ENCODE peak calls at places on chromosomes 7 and 10, in ten cellular contexts. O is HepG2; P is bronchial epithelial cell; Z is fibroblast of the aortic adventitia; X is astrocyte of the spinal cord; Q is lower leg skin; M is AG04449; L is HL-60; W is tibial nerve; Y is CD8-positive, alpha-beta T cell. R is an unnamed sample.

GRCh38 chr10:80493482-80494021 is 39.4 kb downstream of the TSPAN14 start:
- DNase-seq in L (peak), M (peak), Q (peak), P (no peak), O (peak), Y (no peak), W (no peak), X (peak), Z (peak), R (no peak)

GRCh38 chr10:69428138-69428537 is 11.4 kb upstream of the TACR2 start:
- DNase-seq in X (no peak), Z (no peak), Y (no peak), Q (peak), P (no peak), M (no peak), O (no peak), L (no peak), W (no peak), R (no peak)

GRCh38 chr7:41696323-41696916 is 6.5 kb downstream of the INHBA start:
- DNase-seq in P (peak), X (peak), L (peak), M (no peak), O (peak), W (peak), Z (peak), Q (peak), Y (no peak), R (peak)

GRCh38 chr7:45410893-45411292 is 163.3 kb upstream of the ADCY1 start:
- DNase-seq in P (no peak), X (no peak), L (no peak), W (no peak), Y (no peak), Q (no peak), Z (no peak), O (no peak), M (no peak), R (no peak)

GRCh38 chr10:101611506-101611905 is 23.4 kb downstream of the DPCD start:
- DNase-seq in O (no peak), X (no peak), Q (no peak), Y (no peak), P (no peak), M (no peak), W (no peak), L (peak), Z (no peak), R (no peak)

GRCh38 chr10:78727251-78727650 is 341.5 kb upstream of the ZMIZ1 start:
- DNase-seq in Y (no peak), P (no peak), X (no peak), O (no peak), W (no peak), L (no peak), Q (peak), Z (no peak), M (no peak), R (no peak)

GRCh38 chr7:131131746-131132431 is 195.8 kb upstream of the MKLN1 start:
- DNase-seq in X (no peak), M (no peak), Y (no peak), Z (no peak), O (no peak), Q (no peak), L (no peak), P (no peak), W (no peak), R (no peak)

GRCh38 chr7:70325509-70326101 is 727.3 kb downstream of the AUTS2 start:
- DNase-seq in O (no peak), M (peak), P (peak), Q (peak), Z (peak), X (peak), L (no peak), Y (no peak), W (no peak), R (no peak)

GRCh38 chr7:37208528-37208927 is 240.1 kb downstream of the ELMO1 start:
- DNase-seq in Y (no peak), O (peak), Q (no peak), M (peak), X (peak), L (no peak), Z (peak), P (peak), W (peak), R (no peak)

GRCh38 chr10:128982179-128982915 is 484.7 kb upstream of the MGMT start:
- DNase-seq in L (no peak), M (no peak), Z (no peak), Q (no peak), O (no peak), P (no peak), X (no peak), W (no peak), Y (no peak), R (no peak)

DNA sequence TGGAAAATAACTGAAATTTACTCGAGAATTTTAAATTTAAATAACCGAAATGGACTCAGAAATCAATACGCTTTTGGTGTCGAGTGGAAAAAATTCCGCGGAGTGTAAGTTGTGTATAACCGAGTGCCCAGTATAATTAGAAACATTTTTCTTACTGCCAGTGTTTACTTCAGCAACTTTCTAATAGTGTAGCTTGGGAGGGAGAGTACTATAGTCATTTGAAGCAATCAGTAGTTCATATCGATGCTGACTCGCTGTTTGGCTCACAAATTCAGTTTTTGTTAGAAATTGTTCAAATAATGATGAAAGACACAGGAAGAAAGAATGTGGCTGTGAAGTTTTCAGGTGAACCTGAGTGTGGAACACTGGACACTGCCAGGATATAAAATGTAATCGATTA is 658.6 kb upstream of the FOXK1 start:
- DNase-seq in X (no peak), Y (no peak), Z (no peak), P (no peak), Q (peak), O (no peak), L (no peak), M (no peak), W (no peak), R (no peak)
- TF ChIP-seq CTCF in X (no peak), Y (no peak), Z (no peak), P (no peak), Q (no peak), O (no peak), L (no peak), M (no peak), W (no peak), R (no peak)

DNA sequence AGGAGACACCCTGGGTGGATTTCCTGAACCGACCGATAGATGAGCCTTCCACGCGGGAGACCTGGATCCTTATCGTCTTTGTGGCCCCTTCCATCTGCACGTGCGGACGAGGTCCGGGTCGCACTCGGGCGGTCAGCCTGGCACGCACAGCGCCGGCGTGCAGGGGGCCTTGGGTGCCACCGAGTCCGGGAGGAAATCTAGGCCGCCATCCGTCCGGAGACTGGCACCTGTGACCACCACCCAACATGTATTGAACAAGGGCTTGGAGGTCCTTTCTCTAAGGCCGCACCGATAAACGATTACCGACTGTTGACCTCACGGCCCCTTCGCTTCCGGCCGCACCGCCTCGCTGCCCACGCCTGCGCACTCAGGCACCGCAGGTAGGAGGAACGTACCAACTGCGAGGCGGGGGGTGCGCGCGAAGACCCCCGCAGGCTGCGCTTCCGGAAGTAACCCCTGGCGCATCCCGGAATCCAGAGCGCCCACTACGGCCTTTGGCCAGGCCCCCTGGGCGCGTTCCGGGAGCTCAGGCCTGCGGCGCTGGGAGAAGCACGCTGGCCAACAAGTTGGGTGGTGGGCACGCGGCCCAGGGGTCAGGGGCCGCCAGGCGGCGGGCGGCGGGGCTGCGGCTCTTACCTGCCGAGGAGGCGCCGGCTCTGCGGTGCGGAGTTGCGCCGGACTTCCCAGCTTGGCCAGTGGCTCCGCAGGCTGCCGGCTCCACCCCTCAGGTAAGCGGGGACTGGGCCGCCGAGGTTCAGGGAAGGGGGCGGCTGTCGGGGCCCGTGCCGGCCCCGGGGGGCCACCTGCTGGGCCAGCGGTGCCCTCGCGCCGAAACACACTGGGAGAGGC is at the start of the genes ACTR3C and LRRC61:
- DNase-seq in L (no peak), Y (peak), Z (no peak), M (no peak), Q (peak), X (no peak), O (peak), W (no peak), P (peak), R (no peak)
- TF ChIP-seq CTCF in L (no peak), Y (no peak), Z (no peak), M (no peak), Q (no peak), X (no peak), O (peak), W (no peak), P (peak), R (no peak)

GRCh38 chr10:71383972-71384687 is 12.6 kb upstream of the CDH23 start:
- DNase-seq in O (peak), Z (peak), M (no peak), L (peak), Q (peak), W (peak), X (peak), P (peak), Y (peak), R (peak)
- TF ChIP-seq CTCF in O (peak), Z (peak), M (peak), L (peak), Q (no peak), W (peak), X (peak), P (peak), Y (peak), R (peak)

GRCh38 chr10:3781458-3782098 is 3.4 kb downstream of the KLF6 start:
- DNase-seq in Y (no peak), W (peak), O (no peak), M (no peak), X (peak), P (no peak), Q (peak), Z (peak), L (no peak), R (no peak)
- TF ChIP-seq CTCF in Y (no peak), W (peak), O (peak), M (peak), X (peak), P (peak), Q (no peak), Z (peak), L (no peak), R (no peak)

GRCh38 chr10:81915517-81915916 is 40.5 kb downstream of the NRG3 start:
- DNase-seq in W (no peak), M (no peak), Z (no peak), Y (no peak), Q (no peak), X (no peak), L (no peak), P (no peak), O (no peak), R (no peak)

GRCh38 chr10:81918766-81919165 is 43.8 kb downstream of the NRG3 start:
- DNase-seq in Q (no peak), Y (no peak), W (no peak), P (no peak), Z (no peak), L (no peak), O (no peak), X (no peak), M (no peak), R (no peak)

GRCh38 chr10:81914736-81915510 is 39.9 kb downstream of the NRG3 start:
- DNase-seq in O (no peak), P (no peak), L (no peak), X (no peak), W (no peak), Y (no peak), Q (no peak), M (no peak), Z (no peak), R (no peak)

GRCh38 chr10:81917666-81918065 is 42.7 kb downstream of the NRG3 start:
- DNase-seq in Q (no peak), O (no peak), W (no peak), X (no peak), L (no peak), Y (no peak), P (no peak), Z (no peak), M (no peak), R (no peak)

GRCh38 chr10:81920213-81920829 is 45.3 kb downstream of the NRG3 start:
- DNase-seq in M (no peak), P (no peak), Q (no peak), W (no peak), O (no peak), Z (no peak), X (no peak), Y (no peak), L (peak), R (no peak)
- TF ChIP-seq CTCF in M (no peak), P (peak), Q (no peak), W (no peak), O (no peak), Z (no peak), X (peak), Y (no peak), L (peak), R (no peak)

DNA sequence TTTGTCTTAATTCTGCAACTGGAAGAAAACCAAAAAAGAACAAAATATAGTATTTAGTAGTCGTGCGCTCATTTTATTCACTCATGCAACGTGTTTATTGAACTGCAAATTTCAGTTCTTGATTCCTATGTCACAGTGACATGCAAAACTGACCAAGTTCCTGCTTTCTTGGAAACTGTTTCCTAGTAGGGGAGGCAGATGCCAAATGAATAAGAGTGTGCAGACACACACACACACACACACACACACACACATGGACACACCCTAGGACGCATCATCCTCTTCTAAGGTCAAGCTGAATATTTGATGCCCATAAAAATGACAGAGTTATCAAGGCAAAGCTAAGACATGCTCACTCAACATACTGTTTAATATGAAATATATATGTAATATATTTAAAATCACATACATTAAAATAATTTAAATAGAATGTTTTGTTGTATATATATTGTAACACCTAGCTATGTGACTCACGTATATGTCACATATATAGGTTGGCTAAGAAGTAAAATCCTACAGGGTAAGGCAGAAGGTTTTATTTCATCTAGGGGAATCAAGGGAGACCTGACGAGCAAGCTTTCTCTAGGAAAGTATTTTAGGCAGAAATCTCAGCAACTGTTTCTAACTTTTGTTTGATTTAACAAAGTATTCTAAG is 79.6 kb downstream of the SVIL start:
- DNase-seq in Q (no peak), Z (no peak), L (no peak), P (peak), X (no peak), Y (no peak), M (no peak), W (no peak), O (no peak), R (no peak)
- TF ChIP-seq CTCF in Q (no peak), Z (no peak), L (no peak), P (no peak), X (no peak), Y (no peak), M (no peak), W (no peak), O (no peak), R (no peak)

GRCh38 chr7:134420509-134421125 is 38.3 kb downstream of the AKR1B1 start:
- DNase-seq in Z (peak), M (no peak), Y (no peak), O (peak), P (peak), L (peak), Q (peak), X (peak), W (no peak), R (no peak)
- TF ChIP-seq CTCF in Z (peak), M (peak), Y (no peak), O (peak), P (peak), L (no peak), Q (no peak), X (peak), W (peak), R (peak)

GRCh38 chr10:6410830-6411229 is 169.2 kb downstream of the PRKCQ start:
- DNase-seq in L (no peak), W (no peak), O (no peak), Q (no peak), X (no peak), Z (no peak), P (no peak), Y (no peak), M (no peak), R (no peak)

GRCh38 chr10:6409982-6410694 is 169.9 kb downstream of the PRKCQ start:
- DNase-seq in L (no peak), Z (peak), Y (peak), P (peak), M (no peak), W (no peak), X (peak), Q (no peak), O (no peak), R (no peak)

GRCh38 chr10:6407034-6407721 is 172.9 kb downstream of the PRKCQ start:
- DNase-seq in Y (no peak), Q (no peak), P (no peak), M (no peak), Z (no peak), X (no peak), O (no peak), W (no peak), L (no peak), R (no peak)

GRCh38 chr10:6406220-6407033 is 173.6 kb downstream of the PRKCQ start:
- DNase-seq in P (peak), W (no peak), Q (no peak), X (peak), O (peak), M (no peak), Z (peak), Y (no peak), L (no peak), R (no peak)

GRCh38 chr10:6408799-6409198 is 171.3 kb downstream of the PRKCQ start:
- DNase-seq in P (no peak), O (no peak), Q (no peak), W (no peak), Z (no peak), Y (no peak), X (no peak), M (no peak), L (no peak), R (no peak)
- TF ChIP-seq CTCF in P (no peak), O (no peak), Q (no peak), W (no peak), Z (peak), Y (no peak), X (peak), M (no peak), L (no peak), R (no peak)

DNA sequence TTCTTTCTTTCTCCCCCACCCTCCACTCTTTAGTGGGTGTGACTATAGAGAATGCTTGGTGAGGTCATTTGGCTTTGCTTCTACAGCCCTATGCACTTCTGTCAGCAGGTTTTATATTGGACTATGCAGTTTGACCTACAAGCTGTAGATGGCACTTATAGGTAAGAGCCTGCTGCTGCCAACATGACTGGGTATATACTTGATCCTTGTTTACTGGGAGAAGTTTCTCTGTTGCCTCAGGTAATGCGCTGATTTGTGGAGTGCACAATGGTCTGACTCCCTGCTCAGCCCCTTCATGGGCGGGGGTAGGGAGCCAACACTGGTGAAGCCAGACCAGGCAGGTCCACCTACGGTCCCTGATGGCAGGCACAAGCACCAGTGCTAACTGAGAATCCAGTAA is 33.7 kb upstream of the C7orf33 start:
- DNase-seq in P (no peak), Y (no peak), Z (no peak), L (no peak), X (no peak), O (no peak), M (no peak), W (no peak), Q (no peak), R (no peak)
- TF ChIP-seq CTCF in P (peak), Y (no peak), Z (no peak), L (no peak), X (no peak), O (no peak), M (no peak), W (no peak), Q (no peak), R (no peak)

DNA sequence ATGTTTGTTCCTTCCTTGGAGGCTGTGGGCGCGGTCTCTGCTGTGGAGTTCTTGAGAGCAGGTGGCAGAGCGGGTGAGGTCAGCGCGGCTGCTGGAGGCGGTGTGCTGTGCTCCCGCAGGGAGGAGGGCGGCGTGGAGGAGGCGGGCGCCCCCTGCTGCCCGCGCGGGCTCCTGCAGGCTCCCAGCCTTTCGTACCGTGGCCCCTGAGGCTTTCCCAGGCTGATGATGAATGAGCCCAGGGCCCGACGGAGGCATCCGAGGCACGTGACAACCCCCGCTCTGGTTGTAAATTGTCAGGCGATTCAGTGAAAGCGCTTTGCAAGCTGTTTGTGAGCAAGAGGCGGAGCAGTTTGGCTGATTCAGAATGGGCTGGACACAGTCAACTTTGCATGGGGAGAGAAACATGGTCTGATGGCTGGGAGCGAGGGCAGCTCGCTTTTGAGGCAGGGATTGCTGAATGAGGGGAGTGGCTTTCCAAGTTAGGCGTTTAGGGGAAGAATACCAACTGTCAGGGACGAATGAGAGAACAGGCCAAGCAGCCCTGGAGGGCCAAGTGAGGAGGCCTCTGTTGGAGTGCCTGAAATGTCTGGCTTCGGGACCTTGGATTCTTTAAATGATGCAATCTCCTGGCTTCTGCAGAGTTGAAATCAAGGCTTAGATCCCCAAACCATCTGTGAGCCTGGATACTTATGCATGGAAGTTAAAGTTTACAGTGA is 46.6 kb downstream of the CDHR3 start:
- DNase-seq in M (peak), X (peak), O (no peak), P (peak), W (peak), L (peak), Q (peak), Z (peak), Y (peak), R (peak)
- TF ChIP-seq CTCF in M (peak), X (peak), O (peak), P (peak), W (peak), L (peak), Q (no peak), Z (peak), Y (peak), R (no peak)